ENCODE peak calls at places on chromosomes 1 and 21, in nine cellular contexts. Z, A, V, W, O, J, L, I and H are unnamed samples. For H3K27me3, the result is how much of the 10 kb centered on the place peaks cover.

GRCh38 chr1:162265983-162266382 is 110.7 kb downstream of the SPATA46 start:
- DNase-seq in Z (no peak), A (no peak), V (no peak), W (no peak), O (no peak), J (no peak), L (no peak), I (no peak), H (no peak)

GRCh38 chr1:199685369-199685768 is 342.1 kb upstream of the NR5A2 start:
- DNase-seq in Z (peak), A (no peak), V (no peak), W (peak), O (no peak), J (no peak), L (no peak), I (peak), H (no peak)

GRCh38 chr1:227787513-227788278 is 27.8 kb upstream of the PRSS38 start:
- DNase-seq in Z (peak), A (peak), V (peak), W (peak), O (peak), J (peak), L (peak), I (peak), H (peak)

GRCh38 chr1:220717800-220718640 is 27.9 kb downstream of the C1orf115 start:
- DNase-seq in Z (no peak), A (no peak), V (no peak), W (no peak), O (no peak), J (no peak), L (no peak), I (no peak), H (no peak)

GRCh38 chr1:26367441-26367840 is 5.1 kb downstream of the ZNF683 start:
- DNase-seq in Z (no peak), A (no peak), V (no peak), W (no peak), O (no peak), J (no peak), L (no peak), I (no peak), H (no peak)

GRCh38 chr1:168428063-168428731 is 115.6 kb downstream of the XCL2 start:
- DNase-seq in Z (no peak), A (peak), V (no peak), W (no peak), O (peak), J (no peak), L (peak), I (no peak), H (peak)

GRCh38 chr1:119544165-119544762 is 37.3 kb downstream of the HSD3B1 start:
- DNase-seq in Z (no peak), A (peak), V (no peak), W (no peak), O (peak), J (no peak), L (no peak), I (peak), H (peak)

GRCh38 chr1:205510308-205510950 is 6.0 kb downstream of the CDK18 start:
- DNase-seq in Z (no peak), A (no peak), V (no peak), W (no peak), O (no peak), J (no peak), L (no peak), I (no peak), H (no peak)

GRCh38 chr1:65254320-65255087 is 54.8 kb upstream of the DNAJC6 start:
- DNase-seq in Z (no peak), A (peak), V (peak), W (peak), O (no peak), J (peak), L (peak), I (no peak), H (peak)

GRCh38 chr1:168320805-168321577 is 40.3 kb downstream of the TBX19 start:
- DNase-seq in Z (peak), A (no peak), V (no peak), W (peak), O (peak), J (no peak), L (peak), I (no peak), H (peak)

GRCh38 chr1:245771521-245772281 is 616.9 kb downstream of the KIF26B start:
- DNase-seq in Z (peak), A (no peak), V (no peak), W (peak), O (no peak), J (no peak), L (no peak), I (no peak), H (no peak)

GRCh38 chr1:161838885-161839284 is 72.8 kb downstream of the ATF6 start:
- DNase-seq in Z (no peak), A (no peak), V (no peak), W (no peak), O (no peak), J (no peak), L (no peak), I (no peak), H (no peak)

GRCh38 chr1:202034683-202035462 is 24.5 kb downstream of the ELF3 start:
- DNase-seq in Z (peak), A (peak), V (peak), W (peak), O (no peak), J (peak), L (no peak), I (no peak), H (peak)

GRCh38 chr1:66283583-66284041 is 250.3 kb upstream of the SGIP1 start:
- DNase-seq in Z (no peak), A (no peak), V (no peak), W (no peak), O (no peak), J (no peak), L (no peak), I (no peak), H (no peak)

GRCh38 chr1:230556453-230556852 is 85.8 kb upstream of the COG2 start:
- DNase-seq in Z (no peak), A (no peak), V (no peak), W (no peak), O (no peak), J (no peak), L (no peak), I (no peak), H (no peak)
- H3K27me3 ChIP-seq in Z (under half), A (under half), V (under half), W (under half), O (under half), J (under half), L (under half), I (under half), H (under half)

DNA sequence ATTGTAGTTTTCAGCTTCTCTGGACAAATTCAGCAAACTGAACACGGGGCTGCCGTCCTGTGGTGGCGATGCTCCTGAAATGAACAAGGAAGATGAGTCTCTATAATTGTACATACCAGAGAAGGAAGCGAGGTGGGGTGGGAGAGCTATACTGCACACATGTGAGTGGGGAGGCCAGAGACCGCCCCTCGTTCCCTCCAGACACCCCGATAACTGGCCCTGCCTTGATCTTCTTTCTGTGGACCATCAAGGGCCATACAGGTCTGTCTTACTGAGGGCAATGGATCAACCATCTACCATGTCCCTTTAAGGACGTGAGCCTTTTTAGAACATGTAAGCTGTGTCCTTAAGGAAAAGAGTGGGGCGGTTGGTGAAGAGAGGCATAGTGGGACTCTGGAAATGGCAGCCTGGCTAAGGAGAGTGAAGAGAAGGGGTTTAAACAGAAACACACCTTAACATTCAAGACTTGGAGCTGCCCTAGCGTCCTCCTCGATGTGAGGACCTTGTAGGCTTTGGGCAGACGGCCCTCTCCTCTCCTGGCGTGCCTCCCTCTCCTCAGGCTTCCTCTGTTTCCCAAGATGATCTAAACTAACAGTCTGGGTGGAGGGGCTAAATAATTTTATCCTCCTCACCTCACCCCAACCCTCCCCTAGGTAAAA is 5.8 kb downstream of the PLEKHO1 start:
- DNase-seq in Z (no peak), A (no peak), V (no peak), W (no peak), O (no peak), J (no peak), L (no peak), I (no peak), H (no peak)
- H3K4me3 ChIP-seq in Z (no peak), A (no peak), V (no peak), W (no peak), O (no peak), J (no peak), L (no peak), I (no peak), H (no peak)

GRCh38 chr1:41368384-41368783 is 7.2 kb downstream of the FOXO6 start:
- DNase-seq in Z (no peak), A (no peak), V (no peak), W (no peak), O (no peak), J (no peak), L (no peak), I (no peak), H (no peak)

GRCh38 chr1:41365772-41366427 is 4.7 kb downstream of the FOXO6 start:
- DNase-seq in Z (no peak), A (peak), V (peak), W (no peak), O (no peak), J (no peak), L (no peak), I (no peak), H (no peak)

GRCh38 chr1:41366428-41367101 is 5.3 kb downstream of the FOXO6 start:
- DNase-seq in Z (no peak), A (peak), V (peak), W (no peak), O (no peak), J (no peak), L (peak), I (no peak), H (no peak)

GRCh38 chr1:41368801-41369200 is 7.6 kb downstream of the FOXO6 start:
- DNase-seq in Z (no peak), A (no peak), V (no peak), W (no peak), O (no peak), J (no peak), L (no peak), I (no peak), H (no peak)

GRCh38 chr1:41367102-41367537 is 5.9 kb downstream of the FOXO6 start:
- DNase-seq in Z (no peak), A (no peak), V (no peak), W (no peak), O (no peak), J (no peak), L (no peak), I (no peak), H (no peak)
- H3K27me3 ChIP-seq in Z (half or more), A (under half), V (under half), W (half or more), O (half or more), J (under half), L (under half), I (under half), H (under half)

GRCh38 chr1:12208764-12209494 is 20.9 kb upstream of the VPS13D start:
- DNase-seq in Z (no peak), A (peak), V (peak), W (peak), O (peak), J (peak), L (peak), I (peak), H (peak)
- H3K4me3 ChIP-seq in Z (no peak), A (no peak), V (no peak), W (no peak), O (no peak), J (no peak), L (no peak), I (no peak), H (no peak)

GRCh38 chr1:1954015-1954414 is 34.9 kb upstream of the TMEM52 start:
- DNase-seq in Z (no peak), A (no peak), V (no peak), W (no peak), O (no peak), J (no peak), L (no peak), I (no peak), H (no peak)
- H3K27me3 ChIP-seq in Z (under half), A (under half), V (under half), W (under half), O (under half), J (under half), L (under half), I (under half), H (under half)

DNA sequence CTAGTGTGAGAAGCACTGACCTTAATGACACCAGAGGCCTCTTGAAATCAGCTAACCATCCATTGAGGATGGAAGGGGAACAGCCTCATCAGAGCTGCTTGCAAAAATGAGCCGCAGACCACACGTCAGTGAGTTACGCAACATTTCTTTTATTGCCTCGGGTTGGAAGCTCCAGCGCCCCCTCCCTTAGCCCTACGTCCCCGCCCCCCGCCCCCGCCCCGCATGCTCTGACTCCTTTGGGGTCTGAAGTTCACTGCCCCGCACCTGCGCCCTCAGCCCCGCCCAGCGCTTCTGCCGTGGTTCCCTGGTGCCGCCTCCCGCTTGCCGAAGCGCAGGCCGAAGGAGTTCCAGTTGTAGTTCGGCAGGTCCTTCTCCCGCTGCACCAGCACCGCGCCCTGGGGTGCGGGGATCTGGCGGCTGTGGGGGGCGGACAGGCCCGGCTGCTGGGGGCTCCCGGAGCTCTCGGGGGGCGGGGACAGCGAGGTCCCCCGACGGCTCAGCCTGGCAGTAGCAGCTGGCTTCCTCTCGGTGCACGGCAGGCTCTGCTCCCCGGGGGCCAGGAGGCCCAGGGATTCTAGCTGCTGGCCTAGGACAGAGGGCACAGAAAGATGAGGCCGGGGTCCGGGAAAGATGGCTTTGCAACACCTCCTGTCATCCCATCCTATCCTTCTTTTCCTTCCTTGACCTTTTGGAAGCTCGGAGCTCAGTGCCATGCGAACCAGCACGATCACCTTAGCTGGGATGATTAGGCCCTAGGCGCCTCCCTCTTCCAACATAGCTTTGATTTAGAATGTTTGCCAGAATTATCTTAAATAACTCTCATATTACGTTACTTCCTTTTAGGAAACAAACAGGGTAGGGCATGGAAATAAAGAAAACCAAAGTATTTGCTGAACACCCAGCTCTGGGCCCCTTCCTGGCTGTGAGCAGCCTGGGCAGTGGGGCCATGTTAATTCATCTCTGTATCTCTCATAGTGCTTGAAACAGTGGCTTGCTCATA is 5.8 kb downstream of the KISS1 start:
- DNase-seq in Z (peak), A (peak), V (peak), W (no peak), O (no peak), J (no peak), L (peak), I (no peak), H (no peak)
- H3K4me3 ChIP-seq in Z (peak), A (no peak), V (peak), W (no peak), O (peak), J (peak), L (no peak), I (no peak), H (no peak)

GRCh38 chr1:29551123-29551522 is 314.8 kb downstream of the PTPRU start:
- DNase-seq in Z (no peak), A (no peak), V (no peak), W (no peak), O (no peak), J (no peak), L (no peak), I (no peak), H (no peak)

GRCh38 chr1:29549001-29549400 is 312.7 kb downstream of the PTPRU start:
- DNase-seq in Z (no peak), A (no peak), V (no peak), W (no peak), O (no peak), J (no peak), L (no peak), I (no peak), H (peak)

GRCh38 chr1:29550119-29550841 is 314.0 kb downstream of the PTPRU start:
- DNase-seq in Z (no peak), A (no peak), V (no peak), W (no peak), O (no peak), J (peak), L (no peak), I (no peak), H (peak)

GRCh38 chr1:29554208-29554778 is 318.0 kb downstream of the PTPRU start:
- DNase-seq in Z (no peak), A (no peak), V (no peak), W (no peak), O (no peak), J (no peak), L (no peak), I (no peak), H (no peak)

DNA sequence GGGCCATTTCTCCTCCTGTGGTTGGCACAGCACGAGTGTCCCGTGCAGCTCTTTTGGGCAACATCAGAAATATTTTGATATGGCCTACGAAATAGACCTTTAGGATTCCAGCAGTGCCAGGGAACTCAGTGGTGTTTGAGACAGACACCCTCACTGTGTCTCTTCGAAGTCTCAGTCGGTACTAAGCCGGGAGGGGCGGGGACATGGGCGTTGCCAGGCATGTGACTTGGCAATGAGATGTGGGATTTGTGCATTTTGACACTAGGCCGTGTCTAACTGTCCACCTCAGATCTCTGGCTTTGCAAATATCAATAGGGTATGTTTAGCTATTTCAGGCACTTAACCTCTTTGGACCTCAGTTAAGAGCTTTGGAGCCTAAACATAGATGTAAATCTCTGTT is 315.2 kb downstream of the PTPRU start:
- DNase-seq in Z (no peak), A (no peak), V (no peak), W (no peak), O (no peak), J (no peak), L (no peak), I (no peak), H (peak)
- H3K27me3 ChIP-seq in Z (under half), A (under half), V (under half), W (under half), O (under half), J (under half), L (under half), I (under half), H (under half)

GRCh38 chr1:147643974-147644373 is 26.4 kb downstream of the ACP6 start:
- DNase-seq in Z (no peak), A (no peak), V (no peak), W (no peak), O (no peak), J (no peak), L (no peak), I (no peak), H (no peak)

GRCh38 chr1:147651466-147651865 is 18.9 kb downstream of the ACP6 start:
- DNase-seq in Z (no peak), A (no peak), V (no peak), W (no peak), O (peak), J (peak), L (no peak), I (no peak), H (no peak)

GRCh38 chr1:147648933-147649332 is 21.4 kb downstream of the ACP6 start:
- DNase-seq in Z (no peak), A (no peak), V (no peak), W (no peak), O (no peak), J (no peak), L (no peak), I (no peak), H (no peak)

GRCh38 chr1:147647796-147648633 is 22.3 kb downstream of the ACP6 start:
- DNase-seq in Z (no peak), A (no peak), V (no peak), W (no peak), O (no peak), J (no peak), L (no peak), I (no peak), H (no peak)
- H3K4me3 ChIP-seq in Z (no peak), A (no peak), V (no peak), W (no peak), O (no peak), J (no peak), L (no peak), I (no peak), H (no peak)

GRCh38 chr21:33029512-33029921 is 3.8 kb downstream of the OLIG2 start:
- DNase-seq in Z (no peak), A (no peak), V (no peak), W (no peak), O (no peak), J (no peak), L (no peak), I (no peak), H (no peak)

GRCh38 chr21:33026878-33027400 is 1.2 kb downstream of the OLIG2 start:
- DNase-seq in Z (no peak), A (no peak), V (no peak), W (no peak), O (no peak), J (no peak), L (no peak), I (no peak), H (no peak)

GRCh38 chr21:33028759-33029511 is 3.2 kb downstream of the OLIG2 start:
- DNase-seq in Z (no peak), A (no peak), V (no peak), W (no peak), O (no peak), J (no peak), L (no peak), I (no peak), H (no peak)

GRCh38 chr21:33027401-33028185 is 1.9 kb downstream of the OLIG2 start:
- DNase-seq in Z (no peak), A (no peak), V (no peak), W (no peak), O (no peak), J (no peak), L (no peak), I (no peak), H (no peak)

DNA sequence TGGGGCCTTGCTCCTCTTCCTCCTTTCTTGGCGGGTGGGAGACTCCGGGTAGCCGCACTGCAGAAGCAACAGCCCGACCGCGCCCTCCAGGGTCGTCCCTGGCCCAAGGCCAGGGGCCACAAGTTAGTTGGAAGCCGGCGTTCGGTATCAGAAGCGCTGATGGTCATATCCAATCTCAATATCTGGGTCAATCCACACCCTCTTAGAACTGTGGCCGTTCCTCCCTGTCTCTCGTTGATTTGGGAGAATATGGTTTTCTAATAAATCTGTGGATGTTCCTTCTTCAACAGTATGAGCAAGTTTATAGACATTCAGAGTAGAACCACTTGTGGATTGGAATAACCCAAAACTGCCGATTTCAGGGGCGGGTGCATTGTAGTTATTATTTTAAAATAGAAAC is 2.5 kb downstream of the OLIG2 start:
- DNase-seq in Z (no peak), A (no peak), V (no peak), W (no peak), O (no peak), J (no peak), L (no peak), I (no peak), H (no peak)
- H3K27me3 ChIP-seq in Z (half or more), A (under half), V (half or more), W (half or more), O (half or more), J (half or more), L (under half), I (under half), H (under half)

DNA sequence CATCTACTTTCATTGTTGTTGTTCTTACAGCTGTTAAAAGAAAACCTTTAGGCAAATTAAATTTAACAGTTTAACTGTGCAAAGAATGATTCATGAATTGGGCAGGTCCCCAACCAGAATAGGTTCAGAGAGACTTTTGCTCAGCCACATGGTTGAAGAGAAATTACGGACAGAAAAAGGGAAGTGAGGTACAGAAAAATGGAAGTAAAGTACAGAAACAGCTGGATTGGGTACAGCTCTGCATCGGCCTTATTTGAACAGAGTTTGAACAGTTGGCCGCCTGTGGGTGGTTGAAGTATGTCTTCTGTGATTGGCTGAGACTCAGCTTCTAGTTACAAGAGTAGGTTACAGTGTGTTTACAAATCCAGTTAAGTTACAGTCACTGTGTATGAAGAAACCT is 210.1 kb downstream of the FGGY start:
- DNase-seq in Z (peak), A (no peak), V (no peak), W (no peak), O (no peak), J (peak), L (no peak), I (no peak), H (peak)
- H3K4me3 ChIP-seq in Z (no peak), A (no peak), V (no peak), W (no peak), O (no peak), J (no peak), L (no peak), I (no peak), H (no peak)